ENCODE peak calls at places on chromosomes 16 and 17, in ten cellular contexts. T is NCI-H187 treated with DMSO at 0.1 percent for 48 hours; L is GM12892; X is A549; W is mammary epithelial cell; C is endothelial cell; V is activated naive CD4-positive, alpha-beta T cell; O is Peyer's patch; J is cardiac fibroblast; G is H1. B is an unnamed sample.
A peak's percentile ranks its signal among the peaks of the same experiment; 100 is the strongest.

GRCh38 chr16:83113317-83113716 is 486.5 kb downstream of the CDH13 start:
- DNase-seq in O (no peak), C (peak; percentile 55), V (no peak), X (peak; percentile 19), L (no peak), G (no peak), T (peak; percentile 23), W (no peak), J (peak; percentile 49), B (no peak)

GRCh38 chr17:50467114-50467854 is 1.4 kb downstream of the CHAD start:
- DNase-seq in X (no peak), T (no peak), J (no peak), V (no peak), G (no peak), O (no peak), W (no peak), C (no peak), L (no peak), B (no peak)

GRCh38 chr17:45283711-45284110 is 21.8 kb upstream of the SPATA32 start:
- DNase-seq in T (no peak), V (no peak), J (no peak), O (no peak), L (no peak), G (no peak), C (no peak), W (no peak), X (no peak), B (no peak)

GRCh38 chr17:27630607-27631408 is at the start of gene LGALS9:
- DNase-seq in J (peak; percentile 58), C (no peak), G (no peak), O (peak; percentile 76), T (no peak), W (peak; percentile 29), L (no peak), V (no peak), X (no peak), B (peak; percentile 59)

GRCh38 chr17:37762669-37763068 is 17.8 kb upstream of the HNF1B start:
- DNase-seq in W (no peak), V (no peak), C (no peak), L (no peak), G (no peak), J (no peak), X (no peak), T (no peak), O (no peak), B (no peak)

GRCh38 chr17:45973099-45973838 is 25.8 kb upstream of the STH start:
- DNase-seq in X (no peak), J (no peak), V (no peak), O (no peak), T (no peak), W (no peak), L (no peak), C (no peak), G (no peak), B (no peak)

GRCh38 chr17:33318241-33318640 is 25.1 kb upstream of the ASIC2 start:
- DNase-seq in V (no peak), G (no peak), X (no peak), W (no peak), C (no peak), T (no peak), O (no peak), J (no peak), L (no peak), B (no peak)

GRCh38 chr17:7211512-7212277 is 7.9 kb downstream of the DLG4 start:
- DNase-seq in W (no peak), L (no peak), X (no peak), G (no peak), J (no peak), V (no peak), T (no peak), C (no peak), O (no peak), B (no peak)

GRCh38 chr16:10871157-10871991 is 5.6 kb upstream of the CIITA start:
- DNase-seq in L (no peak), V (no peak), W (peak; percentile 84), T (no peak), O (peak; percentile 77), G (no peak), C (no peak), X (no peak), J (peak; percentile 75), B (peak; percentile 27)

GRCh38 chr17:57864273-57864672 is 14.4 kb upstream of the MRPS23 start:
- DNase-seq in O (no peak), C (no peak), X (no peak), V (no peak), W (no peak), J (no peak), G (no peak), L (no peak), T (no peak), B (no peak)

GRCh38 chr16:1918312-1918889 is at the start of gene HS3ST6:
- DNase-seq in L (no peak), O (no peak), G (no peak), C (no peak), T (no peak), X (no peak), J (no peak), V (no peak), W (no peak), B (no peak)

GRCh38 chr17:61248399-61248798 is 151.2 kb upstream of the TBX2 start:
- DNase-seq in V (no peak), W (no peak), L (no peak), C (no peak), T (no peak), G (no peak), O (no peak), J (no peak), X (peak; percentile 71), B (no peak)

GRCh38 chr17:3505008-3505407 is 29.2 kb downstream of the ASPA start:
- DNase-seq in G (no peak), J (no peak), C (no peak), X (no peak), O (no peak), V (no peak), W (no peak), T (no peak), L (no peak), B (no peak)

GRCh38 chr16:74107795-74108610 is 188.6 kb upstream of the PSMD7 start:
- DNase-seq in O (no peak), G (peak; percentile 69), C (peak; percentile 81), T (no peak), W (peak; percentile 2), L (no peak), J (peak; percentile 15), V (no peak), X (peak; percentile 70), B (peak; percentile 5)

GRCh38 chr17:79843917-79844815 is 4.9 kb upstream of the CBX4 start:
- DNase-seq in W (peak; percentile 16), C (peak; percentile 65), G (no peak), O (peak; percentile 74), L (no peak), X (peak; percentile 75), V (no peak), J (peak; percentile 70), T (no peak), B (no peak)

GRCh38 chr16:66731101-66731500 is 20.3 kb downstream of the DYNC1LI2 start:
- DNase-seq in X (no peak), O (no peak), G (no peak), V (no peak), C (no peak), J (no peak), T (no peak), L (no peak), W (no peak), B (no peak)

GRCh38 chr17:40901981-40902862 is 17.2 kb upstream of the KRT20 start:
- DNase-seq in O (peak; percentile 61), T (peak; percentile 8), L (no peak), X (peak; percentile 95), G (no peak), C (no peak), J (no peak), V (no peak), W (peak; percentile 96), B (no peak)

GRCh38 chr16:79839851-79840321 is 239.3 kb upstream of the MAF start:
- DNase-seq in C (no peak), W (no peak), T (no peak), L (no peak), X (no peak), G (no peak), V (no peak), O (no peak), J (no peak), B (no peak)

GRCh38 chr17:38658741-38659345 is 15.9 kb downstream of the EPOP start:
- DNase-seq in L (no peak), X (no peak), W (no peak), V (no peak), G (no peak), C (no peak), O (no peak), J (no peak), T (no peak), B (no peak)

GRCh38 chr16:70635356-70636016 is 10.9 kb upstream of the IL34 start:
- DNase-seq in X (no peak), W (peak; percentile 65), V (no peak), J (peak; percentile 93), T (no peak), G (no peak), O (no peak), C (no peak), L (no peak), B (no peak)

GRCh38 chr16:81752225-81752875 is 26.7 kb upstream of the PLCG2 start:
- DNase-seq in L (peak; percentile 59), W (no peak), J (peak; percentile 18), T (no peak), C (peak; percentile 35), X (no peak), G (no peak), O (no peak), V (no peak), B (peak; percentile 59)

GRCh38 chr16:1351582-1352362 is at the start of the genes GNPTG and TSR3:
- DNase-seq in J (peak; percentile 84), G (peak; percentile 53), W (peak; percentile 87), X (peak; percentile 90), V (peak; percentile 56), C (peak; percentile 83), L (peak; percentile 97), O (peak; percentile 92), T (no peak), B (peak; percentile 98)

GRCh38 chr17:4492762-4493561 is 5.7 kb upstream of the SPNS2 start:
- DNase-seq in W (peak; percentile 32), J (peak; percentile 30), L (no peak), V (no peak), O (peak; percentile 71), X (peak; percentile 51), G (peak; percentile 38), T (no peak), C (peak; percentile 85), B (no peak)

GRCh38 chr17:44279586-44280344 is 11.8 kb upstream of the SLC4A1 start:
- DNase-seq in J (peak; percentile 96), W (peak; percentile 27), T (no peak), G (peak; percentile 19), L (no peak), O (no peak), X (peak; percentile 51), C (peak; percentile 34), V (no peak), B (peak; percentile 68)

GRCh38 chr17:42112552-42113176 is at the start of gene DHX58:
- DNase-seq in X (peak; percentile 44), C (no peak), W (peak; percentile 80), G (no peak), V (no peak), T (peak; percentile 53), O (no peak), J (peak; percentile 84), L (peak; percentile 96), B (peak; percentile 95)

B was measured in GM19239.